ENCODE peak calls at places on chromosomes 3 and 15, in ten cellular contexts. E is GM23338, B is endothelial cell of umbilical vein, G is SK-N-SH, S is esophagus muscularis mucosa, H is stomach, K is prostate gland, W is sigmoid colon, D is Panc1, M is suprapubic skin. A is an unnamed sample.

GRCh38 chr3:142929109-142929508 is 34.4 kb downstream of the PAQR9 start:
- DNase-seq in K (no peak), B (peak; percentile 21), G (no peak), H (peak; percentile 53), E (peak; percentile 83), W (no peak), D (peak; percentile 35), M (no peak), S (no peak), A (peak; percentile 65)

GRCh38 chr15:76942331-76942730 is 10.8 kb downstream of the RCN2 start:
- DNase-seq in E (no peak), S (no peak), M (no peak), K (no peak), B (no peak), D (no peak), H (no peak), W (no peak), G (no peak), A (no peak)

GRCh38 chr15:56356616-56357015 is 8.6 kb upstream of the TEX9 start:
- DNase-seq in W (no peak), B (no peak), D (no peak), M (no peak), E (no peak), G (no peak), H (no peak), K (peak; percentile 10), S (no peak), A (no peak)

GRCh38 chr15:68552773-68553172 is 26.0 kb upstream of the CORO2B start:
- DNase-seq in D (no peak), S (peak; percentile 81), B (no peak), H (no peak), E (no peak), W (no peak), G (no peak), K (no peak), M (no peak), A (no peak)

GRCh38 chr15:48298914-48299313 is 32.3 kb upstream of the DUT start:
- DNase-seq in D (no peak), E (peak; percentile 65), K (no peak), M (no peak), B (no peak), W (no peak), H (no peak), G (no peak), S (no peak), A (no peak)

GRCh38 chr3:55571216-55571813 is 84.2 kb upstream of the WNT5A start:
- DNase-seq in E (peak; percentile 29), H (no peak), G (no peak), D (no peak), B (no peak), S (no peak), M (no peak), K (no peak), W (no peak), A (no peak)

GRCh38 chr3:65548848-65549625 is 489.7 kb downstream of the MAGI1 start:
- DNase-seq in S (no peak), D (no peak), B (no peak), W (peak; percentile 79), M (no peak), G (peak; percentile 84), H (no peak), E (peak; percentile 79), K (peak; percentile 9), A (peak; percentile 23)

GRCh38 chr3:48406443-48407431 is 23.1 kb downstream of the PLXNB1 start:
- DNase-seq in G (peak; percentile 9), K (peak; percentile 3), E (no peak), B (no peak), M (no peak), H (peak; percentile 11), S (no peak), W (peak; percentile 52), D (no peak), A (no peak)

GRCh38 chr15:70101459-70102113 is 3.9 kb upstream of the TLE3 start:
- DNase-seq in S (no peak), D (no peak), B (peak; percentile 91), H (peak; percentile 63), M (no peak), K (peak; percentile 76), E (peak; percentile 96), W (peak; percentile 90), G (peak; percentile 71), A (peak; percentile 63)

GRCh38 chr15:49610166-49610918 is 10.3 kb downstream of the FAM227B start:
- DNase-seq in G (no peak), M (no peak), K (no peak), E (peak; percentile 11), B (no peak), W (no peak), S (no peak), H (no peak), D (no peak), A (no peak)

GRCh38 chr15:81155375-81156218 is 21.5 kb downstream of the CFAP161 start:
- DNase-seq in E (peak; percentile 49), G (peak; percentile 46), M (peak; percentile 77), H (peak; percentile 36), B (peak; percentile 41), S (no peak), K (peak; percentile 46), D (peak; percentile 25), W (peak; percentile 78), A (peak; percentile 13)

GRCh38 chr3:149131594-149131993 is 2.2 kb downstream of the HPS3 start:
- DNase-seq in S (no peak), E (no peak), G (no peak), H (no peak), B (no peak), M (no peak), K (no peak), W (no peak), D (no peak), A (no peak)
- H3K27ac ChIP-seq in S (peak overlapping the region; percentile 3), E (no peak overlapping the region), G (no peak overlapping the region), H (peak overlapping the region; percentile 89), B (no peak overlapping the region), M (no peak overlapping the region), K (no peak overlapping the region), W (peak overlapping the region; percentile 24), D (peak overlapping the region; percentile 84), A (peak overlapping the region; percentile 95)

GRCh38 chr3:160950954-160951353 is 154.2 kb downstream of the B3GALNT1 start:
- DNase-seq in G (no peak), S (no peak), E (no peak), W (no peak), D (no peak), H (no peak), M (no peak), K (no peak), B (no peak), A (no peak)

GRCh38 chr3:160949460-160949859 is 155.7 kb downstream of the B3GALNT1 start:
- DNase-seq in B (no peak), D (no peak), H (no peak), M (no peak), K (no peak), G (no peak), W (no peak), S (no peak), E (no peak), A (no peak)

GRCh38 chr3:160953681-160954080 is 151.5 kb downstream of the B3GALNT1 start:
- DNase-seq in K (no peak), S (no peak), D (no peak), B (peak; percentile 60), H (no peak), W (no peak), G (no peak), M (no peak), E (no peak), A (no peak)

GRCh38 chr3:160950542-160950941 is 154.6 kb downstream of the B3GALNT1 start:
- DNase-seq in M (no peak), E (no peak), G (no peak), H (no peak), D (no peak), S (no peak), W (no peak), K (no peak), B (no peak), A (no peak)

DNA sequence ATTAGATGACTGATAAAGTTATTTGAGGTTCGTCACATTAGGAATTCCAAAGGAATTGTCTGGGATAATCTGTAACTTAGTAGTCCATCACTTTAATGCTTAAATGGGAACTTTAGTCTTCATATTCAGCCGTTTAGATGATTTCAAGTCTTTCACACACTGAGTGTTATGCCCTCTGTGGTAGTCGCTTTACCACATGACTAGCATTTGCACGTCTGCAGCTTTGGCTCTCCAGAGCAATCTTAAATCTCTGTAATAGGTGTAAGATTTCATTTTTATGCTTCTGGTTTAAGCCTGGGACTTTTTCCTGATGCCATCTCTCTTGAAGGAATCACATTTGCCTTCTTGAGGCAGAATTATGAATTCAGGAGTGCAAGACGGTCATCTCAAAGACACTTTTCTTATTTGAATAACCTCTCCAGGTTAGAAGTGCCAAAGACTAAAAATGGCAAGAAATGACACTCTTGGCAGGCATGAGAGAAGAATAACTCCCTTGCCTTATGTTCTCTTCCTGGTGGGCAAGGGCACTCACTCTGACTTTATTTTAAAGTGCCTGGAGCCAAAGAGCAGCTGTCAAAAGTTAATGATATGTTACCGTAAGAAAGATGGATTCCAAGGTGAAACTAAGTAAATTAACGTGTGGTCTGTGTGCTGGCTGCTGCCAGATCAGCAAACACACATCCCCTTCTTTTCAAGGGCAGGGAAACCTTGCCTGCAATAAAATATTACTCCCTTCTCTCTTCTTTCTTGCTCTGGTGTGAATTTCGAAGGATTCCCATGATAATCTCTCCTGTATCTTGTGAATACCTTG is 153.3 kb downstream of the B3GALNT1 start:
- DNase-seq in D (no peak), E (no peak), K (no peak), H (no peak), M (no peak), S (no peak), G (no peak), W (no peak), B (no peak), A (no peak)
- TF ChIP-seq POLR2AphosphoS5 in D (no peak), E (no peak), K (no peak), H (no peak), M (no peak), S (no peak), G (no peak), W (no peak), B (no peak), A (no peak)

GRCh38 chr15:42576040-42576594 is 711 bp downstream of the STARD9 start:
- DNase-seq in B (no peak), D (no peak), E (no peak), M (no peak), G (no peak), H (no peak), W (no peak), S (no peak), K (no peak), A (no peak)
- H3K27ac ChIP-seq in B (no peak overlapping the region), D (peak overlapping the region; percentile 90), E (no peak overlapping the region), M (peak overlapping the region; percentile 84), G (no peak overlapping the region), H (peak overlapping the region; percentile 94), W (peak overlapping the region; percentile 98), S (peak overlapping the region; percentile 96), K (peak overlapping the region; percentile 79), A (peak overlapping the region; percentile 88)

DNA sequence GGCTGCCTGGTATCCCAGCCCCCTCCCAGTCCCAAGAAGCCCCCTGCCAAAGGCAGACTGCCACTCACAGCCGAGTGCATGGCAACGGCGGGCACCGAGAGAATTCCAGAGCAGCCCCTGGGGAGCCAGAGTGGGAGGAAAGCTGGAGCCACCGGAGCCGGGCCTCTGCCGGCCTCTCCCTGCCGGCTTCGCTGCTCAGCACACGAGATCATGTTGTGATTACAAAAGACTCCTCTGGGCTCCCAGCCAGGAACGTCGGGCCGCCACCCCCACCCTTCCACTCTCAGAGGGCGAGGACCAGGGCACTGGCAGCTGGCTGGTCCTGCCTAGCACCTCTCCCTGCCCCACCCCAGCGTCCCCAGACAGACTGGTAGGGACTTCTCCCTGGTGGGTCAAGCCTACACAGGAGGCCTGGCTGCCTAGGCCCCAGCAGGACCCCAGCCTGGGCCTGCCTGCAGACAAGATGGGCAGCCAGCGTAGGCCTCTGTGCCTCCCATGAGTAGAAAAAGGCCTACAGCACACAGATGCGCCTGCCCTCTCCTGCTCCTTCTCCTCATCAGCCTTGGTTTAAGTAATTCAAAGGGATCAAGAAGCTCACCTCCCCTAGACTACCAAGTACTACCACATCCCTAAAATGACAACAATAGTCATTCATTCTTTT is at the start of gene CCDC9B:
- DNase-seq in K (peak; percentile 90), E (no peak), S (peak; percentile 96), H (peak; percentile 95), B (peak; percentile 85), W (peak; percentile 98), G (peak; percentile 91), D (no peak), M (peak; percentile 95), A (peak; percentile 96)
- TF ChIP-seq POLR2AphosphoS5 in K (peak; percentile 82), E (no peak), S (peak; percentile 97), H (peak; percentile 78), B (peak; percentile 84), W (peak; percentile 94), G (peak; percentile 80), D (peak; percentile 43), M (peak; percentile 47), A (peak; percentile 86)

A was measured in transverse colon.